ENCODE peak calls at places on chromosomes 6 and 20, in five cellular contexts. U is ACHN; G is non-pigmented ciliary epithelial cell; Q is activated CD8-positive, alpha-beta memory T cell treated with anti-CD3 and anti-CD28 coated beads for 1 hour; L is stimulated activated CD4-positive, alpha-beta T cell treated with anti-CD3 and anti-CD28 coated beads, TNF-alpha, amount 100 ng/mL, for 48 hours. J is an unnamed sample.

GRCh38 chr6:116447496-116448011 is 13.6 kb upstream of the CALHM6 start:
- DNase-seq in U (peak; percentile 41), G (peak; percentile 78), Q (no peak), L (no peak), J (no peak)

GRCh38 chr6:103797738-103798137 is 1062.0 kb downstream of the HACE1 start:
- DNase-seq in U (peak; percentile 13), G (no peak), Q (no peak), L (no peak), J (no peak)

GRCh38 chr6:16624631-16625299 is 136.5 kb downstream of the ATXN1 start:
- DNase-seq in U (no peak), G (no peak), Q (no peak), L (no peak), J (no peak)

GRCh38 chr6:108476381-108476780 is 84.3 kb upstream of the FOXO3 start:
- DNase-seq in U (no peak), G (no peak), Q (no peak), L (no peak), J (no peak)

GRCh38 chr6:135575629-135576028 is 78.1 kb upstream of the AHI1 start:
- DNase-seq in U (no peak), G (no peak), Q (no peak), L (no peak), J (no peak)

GRCh38 chr6:53986165-53986720 is 125.0 kb upstream of the MLIP start:
- DNase-seq in U (peak; percentile 56), G (no peak), Q (no peak), L (no peak), J (no peak)

GRCh38 chr6:52503853-52504777 is 72.7 kb downstream of the TRAM2 start:
- DNase-seq in U (peak; percentile 90), G (no peak), Q (no peak), L (no peak), J (no peak)

GRCh38 chr6:43917878-43918382 is 147.9 kb downstream of the VEGFA start:
- DNase-seq in U (no peak), G (peak; percentile 34), Q (no peak), L (no peak), J (no peak)

GRCh38 chr6:27890351-27891299 is 21.6 kb downstream of the OR2B2 start:
- DNase-seq in U (no peak), G (peak; percentile 79), Q (no peak), L (peak; percentile 76), J (peak; percentile 79)

GRCh38 chr6:45626087-45626891 is 248.6 kb upstream of the SUPT3H start:
- DNase-seq in U (no peak), G (peak; percentile 84), Q (no peak), L (no peak), J (no peak)

GRCh38 chr6:41462980-41463930 is 82.9 kb upstream of the FOXP4 start:
- DNase-seq in U (peak; percentile 49), G (no peak), Q (no peak), L (no peak), J (no peak)

GRCh38 chr20:58069796-58070663 is 158.4 kb downstream of the ANKRD60 start:
- DNase-seq in U (no peak), G (no peak), Q (no peak), L (no peak), J (no peak)

GRCh38 chr6:79431469-79431868 is 105.8 kb downstream of the LCA5 start:
- DNase-seq in U (no peak), G (no peak), Q (no peak), L (no peak), J (no peak)

GRCh38 chr6:142842423-142843261 is 102.3 kb downstream of the HIVEP2 start:
- DNase-seq in U (peak; percentile 45), G (no peak), Q (no peak), L (no peak), J (peak; percentile 20)

GRCh38 chr6:166007349-166008263 is 160.0 kb downstream of the TBXT start:
- DNase-seq in U (peak; percentile 50), G (no peak), Q (no peak), L (no peak), J (no peak)

GRCh38 chr6:135812085-135812526 is 39.4 kb upstream of the PDE7B start:
- DNase-seq in U (no peak), G (no peak), Q (no peak), L (no peak), J (no peak)